ENCODE peak calls at places on chromosomes 4 and X, in seven cellular contexts. O, Y, U, L, S, A and B are unnamed samples. For H3K9me3, the result is how much of the 10 kb centered on the place peaks cover.

GRCh38 chr4:74543247-74543670 is 98.3 kb downstream of the AREG start:
- DNase-seq in O (no peak), S (peak), A (no peak), L (no peak), U (no peak), Y (no peak), B (no peak)

GRCh38 chrX:143664302-143664701 is 28.4 kb upstream of the SLITRK4 start:
- DNase-seq in L (no peak), O (peak), A (no peak), S (peak), Y (no peak), U (peak), B (no peak)

GRCh38 chr4:17103231-17103630 is 204.8 kb upstream of the LDB2 start:
- DNase-seq in O (peak), U (peak), Y (no peak), S (no peak), L (no peak), A (no peak), B (peak)

GRCh38 chrX:107716045-107716684 is 59.4 kb downstream of the TSC22D3 start:
- DNase-seq in O (no peak), A (no peak), U (peak), L (no peak), Y (peak), S (peak), B (peak)

GRCh38 chrX:24080670-24081069 is 25.9 kb downstream of the EIF2S3 start:
- DNase-seq in Y (no peak), U (no peak), L (no peak), O (no peak), S (no peak), A (no peak), B (no peak)

GRCh38 chr4:66791686-66792085 is 753.6 kb downstream of the CENPC start:
- DNase-seq in L (no peak), A (no peak), U (no peak), Y (no peak), S (no peak), O (no peak), B (no peak)

GRCh38 chr4:38078590-38079381 is 118.6 kb downstream of the PTTG2 start:
- DNase-seq in L (no peak), U (peak), A (no peak), O (peak), S (no peak), Y (peak), B (peak)

GRCh38 chrX:154354013-154354412 is 20.4 kb downstream of the FLNA start:
- DNase-seq in O (no peak), Y (no peak), L (no peak), U (no peak), A (no peak), S (no peak), B (no peak)

GRCh38 chr4:17065821-17066220 is 167.4 kb upstream of the LDB2 start:
- DNase-seq in S (no peak), L (no peak), A (no peak), O (no peak), Y (no peak), U (peak), B (no peak)

GRCh38 chr4:139027771-139028170 is 12.2 kb downstream of the NOCT start:
- DNase-seq in L (no peak), O (peak), A (no peak), Y (no peak), U (no peak), S (no peak), B (no peak)

GRCh38 chr4:76055005-76055404 is 19.1 kb upstream of the CXCL11 start:
- DNase-seq in O (no peak), Y (no peak), L (no peak), A (no peak), S (peak), U (no peak), B (no peak)

GRCh38 chr4:10808591-10808990 is 124.0 kb upstream of the CLNK start:
- DNase-seq in S (no peak), A (peak), L (no peak), U (peak), Y (no peak), O (peak), B (peak)

GRCh38 chrX:87578978-87579377 is 61.4 kb downstream of the KLHL4 start:
- DNase-seq in A (no peak), S (no peak), U (no peak), Y (no peak), O (peak), L (no peak), B (no peak)

GRCh38 chr4:38529189-38530115 is 134.5 kb upstream of the KLF3 start:
- DNase-seq in U (no peak), A (no peak), Y (no peak), O (no peak), S (peak), L (no peak), B (no peak)

GRCh38 chr4:6881908-6882307 is 27.7 kb upstream of the TBC1D14 start:
- DNase-seq in U (no peak), S (no peak), Y (no peak), L (no peak), A (no peak), O (no peak), B (no peak)

DNA sequence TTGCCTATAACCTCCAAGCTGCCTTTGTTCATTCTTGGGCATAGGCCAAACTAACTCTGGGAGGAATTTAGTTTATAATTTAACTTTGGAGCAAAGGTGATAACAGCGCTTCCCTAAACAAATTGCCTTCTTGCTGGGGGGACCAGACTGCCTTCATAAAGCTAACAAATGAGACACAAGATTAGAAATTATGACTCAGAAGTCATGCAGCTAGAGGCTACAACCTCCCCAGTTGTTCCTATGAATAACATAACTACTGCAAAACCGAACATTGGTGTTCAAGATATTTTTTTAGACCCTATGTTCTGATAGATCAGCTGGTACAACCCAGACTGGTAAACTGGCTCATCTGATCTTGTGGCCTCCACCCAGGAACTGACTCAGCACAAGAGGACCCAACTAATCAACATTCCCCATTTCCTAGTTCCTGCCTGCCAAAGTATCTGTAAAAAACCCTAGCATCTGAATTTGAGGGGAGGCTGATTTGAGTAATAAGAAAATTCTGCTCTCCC is 22.0 kb upstream of the TMPRSS11B start:
- DNase-seq in Y (peak), O (peak), L (no peak), A (no peak), U (no peak), S (no peak), B (no peak)
- H3K9me3 ChIP-seq in Y (under half), O (under half), L (under half), A (under half), U (under half), S (under half), B (under half)

GRCh38 chr4:183876268-183876934 is 28.7 kb upstream of the STOX2 start:
- DNase-seq in S (no peak), O (peak), Y (peak), L (no peak), U (no peak), A (peak), B (peak)
- H3K9me3 ChIP-seq in S (under half), O (under half), Y (under half), L (under half), U (under half), A (under half), B (under half)

GRCh38 chrX:29762006-29762405 is 453.4 kb upstream of the MAGEB2 start:
- DNase-seq in Y (no peak), A (no peak), S (no peak), O (no peak), L (no peak), U (no peak), B (no peak)
- H3K9me3 ChIP-seq in Y (under half), A (under half), S (under half), O (under half), L (under half), U (under half), B (under half)

DNA sequence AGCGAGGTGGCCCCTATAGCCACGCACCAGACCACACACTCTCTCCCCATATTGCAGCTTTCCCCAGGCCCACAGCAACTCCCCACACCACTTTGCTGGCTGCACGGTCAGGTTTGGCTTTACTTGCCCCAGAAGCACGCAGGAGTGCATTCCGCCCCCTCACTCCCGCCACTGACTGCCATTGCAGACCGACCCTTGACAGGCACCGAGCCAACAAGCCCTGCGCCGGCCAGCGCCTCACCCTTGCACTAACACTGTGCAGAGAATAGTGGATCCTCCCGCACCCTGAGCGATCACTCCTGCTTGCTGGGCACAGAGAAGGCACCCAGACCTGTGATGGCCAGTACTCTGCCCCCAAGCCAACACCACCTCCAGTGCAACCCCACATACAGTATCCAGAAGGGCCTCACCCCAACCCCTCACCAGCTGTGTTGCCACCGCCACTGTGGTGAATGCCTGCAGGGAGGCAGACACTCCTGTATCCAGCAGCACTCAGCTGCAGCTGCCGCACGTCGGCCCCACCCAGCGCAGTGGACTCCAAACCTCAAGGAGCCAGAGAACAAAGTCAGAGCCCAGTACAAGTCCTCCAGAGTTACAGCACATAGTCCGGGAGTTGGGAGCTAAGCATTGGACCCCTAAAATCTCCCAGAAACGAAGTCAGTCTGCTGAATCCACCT is 28.6 kb upstream of the DIAPH2 start:
- DNase-seq in Y (no peak), O (no peak), S (no peak), L (no peak), A (no peak), U (no peak), B (no peak)
- H3K9me3 ChIP-seq in Y (under half), O (under half), S (under half), L (under half), A (under half), U (under half), B (under half)

GRCh38 chrX:81957900-81958545 is 756.1 kb downstream of the SH3BGRL start:
- DNase-seq in A (no peak), S (no peak), Y (peak), O (no peak), U (peak), L (no peak), B (no peak)
- H3K9me3 ChIP-seq in A (under half), S (under half), Y (under half), O (under half), U (under half), L (under half), B (under half)

GRCh38 chr4:153683763-153684181 is 308 bp upstream of the TLR2 start:
- DNase-seq in Y (no peak), L (no peak), A (no peak), S (no peak), U (no peak), O (no peak), B (no peak)

GRCh38 chr4:153679476-153679875 is 4.6 kb upstream of the TLR2 start:
- DNase-seq in U (no peak), S (no peak), A (no peak), Y (no peak), O (no peak), L (no peak), B (no peak)

DNA sequence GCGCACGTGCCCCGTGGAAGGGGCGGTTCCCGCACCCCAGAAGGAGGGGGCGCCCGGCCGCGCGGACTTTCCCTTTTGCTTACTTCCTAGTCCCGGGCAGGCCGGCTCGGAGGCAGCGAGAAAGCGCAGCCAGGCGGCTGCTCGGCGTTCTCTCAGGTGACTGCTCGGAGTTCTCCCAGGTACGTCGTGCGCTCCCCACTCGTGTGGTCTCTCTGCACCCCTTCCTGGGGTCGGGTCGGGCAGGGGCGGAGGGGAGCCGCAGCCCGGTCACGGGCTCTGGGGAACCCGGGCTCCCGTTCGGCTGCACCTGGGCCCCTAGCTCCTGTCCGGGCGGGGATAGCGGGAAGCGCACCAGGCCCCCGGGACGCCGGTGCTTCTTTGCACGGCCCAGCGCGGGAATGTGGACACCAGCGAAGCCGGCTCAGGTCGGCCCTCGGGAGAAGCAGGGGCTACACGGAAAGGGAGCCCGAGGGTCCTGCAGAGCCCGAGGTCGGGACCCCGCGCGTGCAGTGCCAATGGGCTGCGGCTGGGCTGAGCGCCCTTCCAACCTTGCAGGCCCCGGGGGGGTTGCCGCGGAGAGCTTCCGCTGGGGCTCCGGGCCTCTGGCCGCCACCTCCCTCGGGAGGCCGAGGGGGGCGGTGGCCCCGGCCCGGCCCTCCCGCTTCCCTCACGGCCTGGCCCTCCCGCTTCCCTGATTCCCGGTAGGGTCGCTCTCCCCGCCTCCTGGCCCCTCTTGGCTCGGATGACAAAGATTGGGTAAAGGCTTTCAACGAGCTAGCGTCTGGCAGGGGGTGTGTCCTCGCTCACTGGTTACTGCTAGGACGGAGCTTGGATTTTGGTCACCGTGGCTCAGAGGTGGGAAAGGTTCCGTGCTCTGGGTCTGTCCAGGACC is at the start of gene TLR2:
- DNase-seq in U (peak), S (no peak), L (peak), O (no peak), A (peak), Y (peak), B (peak)
- H3K9me3 ChIP-seq in U (under half), S (under half), L (under half), O (under half), A (under half), Y (under half), B (under half)

GRCh38 chr4:49032440-49033161 is 46.5 kb downstream of the CWH43 start:
- DNase-seq in L (no peak), Y (peak), A (no peak), O (no peak), U (peak), S (peak), B (peak)

GRCh38 chr4:49036528-49036927 is 50.5 kb downstream of the CWH43 start:
- DNase-seq in L (no peak), O (no peak), Y (no peak), S (no peak), U (no peak), A (no peak), B (no peak)
- H3K9me3 ChIP-seq in L (under half), O (under half), Y (under half), S (under half), U (under half), A (under half), B (under half)

GRCh38 chrX:156000361-156000926 is 2.9 kb downstream of the IL9R start:
- DNase-seq in A (no peak), L (no peak), O (no peak), Y (peak), S (no peak), U (no peak), B (no peak)
- H3K9me3 ChIP-seq in A (under half), L (under half), O (under half), Y (under half), S (under half), U (under half), B (under half)